ENCODE peak calls at places on chromosomes 6 and 20, in six cellular contexts. Z, C, K, W, M and H are unnamed samples.
A peak's percentile ranks its signal among the peaks of the same experiment; 100 is the strongest.

GRCh38 chr6:28353981-28354676 is 4.4 kb downstream of the ZKSCAN3 start:
- DNase-seq in Z (no peak), C (peak; percentile 47), K (no peak), W (no peak), M (no peak), H (no peak)

GRCh38 chr6:75752365-75752764 is 3.3 kb downstream of the MYO6 start:
- DNase-seq in Z (no peak), C (no peak), K (no peak), W (no peak), M (no peak), H (no peak)

GRCh38 chr6:15841937-15842698 is 179.3 kb upstream of the DTNBP1 start:
- DNase-seq in Z (no peak), C (no peak), K (no peak), W (no peak), M (no peak), H (peak; percentile 25)

GRCh38 chr6:42203217-42203616 is 8.5 kb upstream of the GUCA1B start:
- DNase-seq in Z (no peak), C (no peak), K (no peak), W (no peak), M (no peak), H (no peak)

GRCh38 chr6:20319520-20320357 is 81.9 kb upstream of the E2F3 start:
- DNase-seq in Z (no peak), C (no peak), K (peak; percentile 62), W (peak; percentile 53), M (peak; percentile 71), H (no peak)

GRCh38 chr6:43120938-43121913 is 45.1 kb downstream of the PTK7 start:
- DNase-seq in Z (peak; percentile 96), C (peak; percentile 71), K (no peak), W (no peak), M (no peak), H (peak; percentile 72)

GRCh38 chr6:105804436-105804835 is 281.7 kb upstream of the PRDM1 start:
- DNase-seq in Z (no peak), C (no peak), K (no peak), W (no peak), M (no peak), H (no peak)

GRCh38 chr6:36829919-36830544 is 9.2 kb downstream of the CPNE5 start:
- DNase-seq in Z (no peak), C (peak; percentile 80), K (no peak), W (no peak), M (no peak), H (no peak)

GRCh38 chr6:5214570-5215052 is 46.1 kb downstream of the LYRM4 start:
- DNase-seq in Z (no peak), C (no peak), K (no peak), W (no peak), M (peak; percentile 15), H (peak; percentile 71)

GRCh38 chr6:28776269-28777146 is 147.3 kb downstream of the TRIM27 start:
- DNase-seq in Z (no peak), C (no peak), K (no peak), W (no peak), M (no peak), H (no peak)

GRCh38 chr6:163214259-163214658 is 200.3 kb upstream of the QKI start:
- DNase-seq in Z (no peak), C (no peak), K (no peak), W (no peak), M (no peak), H (no peak)

GRCh38 chr20:2103454-2104153 is 2.0 kb downstream of the STK35 start:
- DNase-seq in Z (no peak), C (no peak), K (no peak), W (no peak), M (no peak), H (no peak)

GRCh38 chr6:62891065-62891647 is 320.1 kb upstream of the FKBP1C start:
- DNase-seq in Z (no peak), C (no peak), K (no peak), W (no peak), M (no peak), H (peak; percentile 33)

GRCh38 chr20:13995841-13996240 is 525 bp downstream of the MACROD2 start:
- DNase-seq in Z (no peak), C (no peak), K (no peak), W (no peak), M (no peak), H (peak; percentile 18)

GRCh38 chr6:24125980-24126379 is at the start of gene NRSN1:
- DNase-seq in Z (no peak), C (no peak), K (no peak), W (no peak), M (no peak), H (peak; percentile 8)

GRCh38 chr6:139732451-139732850 is 358.0 kb upstream of the CITED2 start:
- DNase-seq in Z (no peak), C (peak; percentile 74), K (no peak), W (no peak), M (no peak), H (peak; percentile 30)

GRCh38 chr6:159169557-159170332 is 545 bp downstream of the FNDC1 start:
- DNase-seq in Z (no peak), C (no peak), K (no peak), W (no peak), M (peak; percentile 24), H (peak; percentile 28)

GRCh38 chr20:969868-970267 is 32.2 kb downstream of the RSPO4 start:
- DNase-seq in Z (no peak), C (no peak), K (no peak), W (no peak), M (no peak), H (no peak)

GRCh38 chr6:53956068-53956711 is 155.1 kb upstream of the MLIP start:
- DNase-seq in Z (peak; percentile 36), C (peak; percentile 29), K (no peak), W (no peak), M (no peak), H (peak; percentile 89)

GRCh38 chr20:13318871-13319521 is 97.9 kb downstream of the ISM1 start:
- DNase-seq in Z (no peak), C (no peak), K (no peak), W (no peak), M (no peak), H (no peak)

GRCh38 chr20:3532089-3532615 is 61.3 kb downstream of the ATRN start:
- DNase-seq in Z (no peak), C (no peak), K (no peak), W (no peak), M (no peak), H (no peak)

GRCh38 chr6:28657756-28658465 is 132.2 kb downstream of the GPX5 start:
- DNase-seq in Z (no peak), C (no peak), K (no peak), W (peak; percentile 56), M (peak; percentile 73), H (peak; percentile 62)